ENCODE peak calls at places on chromosomes 5 and 9, in five cellular contexts. N is stomach, V is right atrium auricular region, S is adrenal gland, Z is aorta. J is an unnamed sample. For H3K4me1, the result is how much of the 10 kb centered on the place peaks cover.

GRCh38 chr5:134127376-134127861 is 12.9 kb downstream of the TCF7 start:
- DNase-seq in N (peak), V (no peak), S (no peak), Z (peak), J (peak)

GRCh38 chr9:136314944-136315343 is 11.1 kb upstream of the CCDC187 start:
- DNase-seq in N (no peak), V (no peak), S (no peak), Z (no peak), J (no peak)

GRCh38 chr5:112880219-112880964 is 19.3 kb downstream of the SRP19 start:
- DNase-seq in N (no peak), V (no peak), S (no peak), Z (no peak), J (no peak)

GRCh38 chr5:35152733-35153132 is 77.6 kb downstream of the PRLR start:
- DNase-seq in N (no peak), V (no peak), S (no peak), Z (no peak), J (no peak)

GRCh38 chr5:170408189-170408588 is 19.0 kb upstream of the KCNMB1 start:
- DNase-seq in N (no peak), V (no peak), S (no peak), Z (no peak), J (no peak)

GRCh38 chr5:171128136-171128535 is 180.9 kb upstream of the TLX3 start:
- DNase-seq in N (no peak), V (no peak), S (no peak), Z (no peak), J (no peak)

GRCh38 chr5:110996742-110997141 is 74.8 kb upstream of the TSLP start:
- DNase-seq in N (no peak), V (no peak), S (no peak), Z (no peak), J (no peak)

GRCh38 chr5:132389453-132390286 is 20.2 kb downstream of the SLC22A5 start:
- DNase-seq in N (peak), V (no peak), S (no peak), Z (peak), J (no peak)

GRCh38 chr9:97722331-97722730 is 25.2 kb upstream of the XPA start:
- DNase-seq in N (no peak), V (no peak), S (no peak), Z (no peak), J (no peak)

GRCh38 chr9:30301271-30301963 is 2083.0 kb upstream of the ACO1 start:
- DNase-seq in N (no peak), V (no peak), S (no peak), Z (peak), J (no peak)

GRCh38 chr9:2242778-2243395 is 227.7 kb downstream of the SMARCA2 start:
- DNase-seq in N (peak), V (no peak), S (no peak), Z (no peak), J (no peak)

GRCh38 chr5:68528877-68529276 is 313.3 kb downstream of the PIK3R1 start:
- DNase-seq in N (no peak), V (no peak), S (no peak), Z (no peak), J (no peak)

GRCh38 chr5:61675015-61675692 is 343.1 kb downstream of the ZSWIM6 start:
- DNase-seq in N (no peak), V (no peak), S (no peak), Z (no peak), J (no peak)

GRCh38 chr5:27080147-27080546 is 41.8 kb upstream of the CDH9 start:
- DNase-seq in N (no peak), V (no peak), S (no peak), Z (no peak), J (no peak)

GRCh38 chr5:138792181-138792808 is 39.1 kb downstream of the CTNNA1 start:
- DNase-seq in N (no peak), V (no peak), S (no peak), Z (no peak), J (no peak)

GRCh38 chr9:137454145-137454505 is 5.0 kb downstream of the NSMF start:
- DNase-seq in N (peak), V (no peak), S (peak), Z (peak), J (peak)

GRCh38 chr5:178117911-178118310 is 4.6 kb downstream of the N4BP3 start:
- DNase-seq in N (no peak), V (no peak), S (no peak), Z (no peak), J (no peak)

GRCh38 chr5:127006711-127007110 is 23.6 kb downstream of the MARCHF3 start:
- DNase-seq in N (no peak), V (no peak), S (no peak), Z (no peak), J (no peak)

GRCh38 chr9:134540441-134541372 is 100.9 kb upstream of the COL5A1 start:
- DNase-seq in N (no peak), V (no peak), S (no peak), Z (no peak), J (no peak)

GRCh38 chr9:110472111-110472510 is 107.4 kb downstream of the SVEP1 start:
- DNase-seq in N (no peak), V (no peak), S (no peak), Z (no peak), J (no peak)

GRCh38 chr5:76083555-76084495 is 642 bp downstream of the SV2C start:
- DNase-seq in N (no peak), V (no peak), S (no peak), Z (no peak), J (no peak)

GRCh38 chr5:175798626-175799025 is 72.8 kb upstream of the CPLX2 start:
- DNase-seq in N (no peak), V (no peak), S (no peak), Z (no peak), J (no peak)

GRCh38 chr5:123351315-123351714 is 71.9 kb downstream of the CEP120 start:
- DNase-seq in N (no peak), V (no peak), S (no peak), Z (no peak), J (no peak)

GRCh38 chr9:86859966-86860365 is 87.3 kb downstream of the GAS1 start:
- DNase-seq in N (no peak), V (no peak), S (no peak), Z (no peak), J (no peak)

GRCh38 chr9:86854898-86855523 is 92.3 kb downstream of the GAS1 start:
- DNase-seq in N (no peak), V (no peak), S (no peak), Z (no peak), J (no peak)

GRCh38 chr9:86856259-86856658 is 91.0 kb downstream of the GAS1 start:
- DNase-seq in N (no peak), V (no peak), S (no peak), Z (no peak), J (no peak)

GRCh38 chr9:86859056-86859455 is 88.2 kb downstream of the GAS1 start:
- DNase-seq in N (no peak), V (no peak), S (no peak), Z (no peak), J (no peak)
- H3K4me1 ChIP-seq in N (under half), V (under half), S (under half), Z (under half), J (under half)

DNA sequence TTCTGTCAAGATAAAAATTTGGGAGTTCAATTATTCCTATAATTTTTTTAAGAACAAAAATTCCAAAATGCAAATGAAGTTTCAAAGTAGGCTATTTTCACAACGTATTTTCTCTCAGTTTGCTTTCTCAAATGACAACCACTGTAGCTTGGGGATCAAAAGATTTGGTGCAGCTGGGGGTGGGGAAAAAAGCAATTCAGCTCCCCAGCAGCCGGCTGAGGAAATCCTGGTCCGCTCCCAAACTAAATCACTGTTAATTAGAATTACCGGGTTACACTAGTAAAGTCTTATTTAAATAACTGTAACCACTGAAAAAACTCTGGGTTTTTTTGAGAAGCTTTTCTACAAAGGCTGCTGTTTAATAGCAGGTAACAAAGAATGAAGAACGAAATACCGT is 5.7 kb downstream of the NR6A1 start:
- DNase-seq in N (no peak), V (no peak), S (no peak), Z (no peak), J (no peak)
- H3K4me1 ChIP-seq in N (under half), V (under half), S (under half), Z (under half), J (under half)

GRCh38 chr5:119290607-119291006 is 65.2 kb upstream of the TNFAIP8 start:
- DNase-seq in N (no peak), V (no peak), S (no peak), Z (no peak), J (no peak)
- H3K4me1 ChIP-seq in N (under half), V (under half), S (under half), Z (under half), J (under half)

DNA sequence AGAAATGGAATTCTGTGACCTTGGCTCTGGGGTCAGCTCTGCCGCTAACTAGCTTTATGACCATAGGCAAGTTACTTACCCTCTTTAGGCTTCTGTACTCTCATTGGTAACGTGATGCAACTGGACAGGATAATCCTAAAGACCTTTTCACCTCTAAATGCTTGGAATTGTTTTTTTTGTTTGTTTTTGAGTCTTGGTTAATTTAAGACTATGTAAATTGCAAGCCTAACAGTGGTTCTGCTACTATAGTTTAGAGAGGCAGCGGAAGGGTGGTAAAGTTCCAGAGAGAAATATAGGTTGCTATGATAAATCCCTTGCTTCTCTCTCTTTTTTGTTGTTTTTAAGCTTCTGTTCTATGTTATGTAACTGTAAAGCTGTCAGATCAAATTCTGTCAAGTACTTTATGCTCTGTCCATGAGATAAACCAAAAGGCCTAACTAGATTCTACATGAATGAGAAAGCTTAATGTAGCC is 17.6 kb downstream of the FAM169A start:
- DNase-seq in N (no peak), V (no peak), S (no peak), Z (no peak), J (no peak)
- H3K4me1 ChIP-seq in N (under half), V (under half), S (under half), Z (under half), J (under half)

GRCh38 chr5:107544476-107544875 is 126.3 kb downstream of the EFNA5 start:
- DNase-seq in N (no peak), V (no peak), S (no peak), Z (no peak), J (no peak)

GRCh38 chr5:107541400-107541799 is 129.3 kb downstream of the EFNA5 start:
- DNase-seq in N (no peak), V (no peak), S (no peak), Z (no peak), J (no peak)

GRCh38 chr5:107543868-107544267 is 126.9 kb downstream of the EFNA5 start:
- DNase-seq in N (no peak), V (no peak), S (no peak), Z (no peak), J (no peak)

GRCh38 chr5:107542831-107543231 is 127.9 kb downstream of the EFNA5 start:
- DNase-seq in N (peak), V (peak), S (peak), Z (peak), J (peak)

DNA sequence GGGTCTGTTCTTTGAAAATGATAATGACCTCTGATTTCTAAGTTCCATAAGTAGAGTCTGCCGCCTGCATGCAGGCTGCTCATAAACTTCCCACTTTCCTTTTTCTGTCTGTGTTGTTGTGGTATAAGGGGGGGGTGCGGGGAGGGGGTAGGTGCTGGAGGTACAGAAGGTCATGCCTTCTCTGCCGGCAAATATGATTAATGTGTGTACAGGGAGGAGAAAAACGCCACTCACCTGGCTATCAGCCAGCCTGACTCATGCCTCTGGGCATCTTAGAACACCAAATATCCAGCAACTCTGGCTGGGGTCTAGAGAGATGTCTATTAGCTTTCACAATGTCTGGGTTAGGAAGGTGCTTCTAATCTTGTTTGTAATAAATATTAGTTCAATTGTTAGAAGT is 128.3 kb downstream of the EFNA5 start:
- DNase-seq in N (peak), V (peak), S (peak), Z (peak), J (peak)
- H3K4me1 ChIP-seq in N (under half), V (under half), S (under half), Z (under half), J (under half)

GRCh38 chr9:105295151-105295550 is 50.7 kb downstream of the SLC44A1 start:
- DNase-seq in N (no peak), V (no peak), S (no peak), Z (no peak), J (no peak)

GRCh38 chr9:105291422-105291859 is 47.0 kb downstream of the SLC44A1 start:
- DNase-seq in N (no peak), V (no peak), S (no peak), Z (no peak), J (no peak)

GRCh38 chr9:105295986-105296385 is 51.5 kb downstream of the SLC44A1 start:
- DNase-seq in N (no peak), V (no peak), S (no peak), Z (no peak), J (no peak)

GRCh38 chr9:105291938-105292337 is 47.5 kb downstream of the SLC44A1 start:
- DNase-seq in N (no peak), V (no peak), S (no peak), Z (no peak), J (no peak)

GRCh38 chr9:105293408-105293807 is 49.0 kb downstream of the SLC44A1 start:
- DNase-seq in N (no peak), V (no peak), S (no peak), Z (no peak), J (no peak)
- H3K4me1 ChIP-seq in N (under half), V (under half), S (under half), Z (under half), J (under half)

GRCh38 chr5:149420509-149421371 is 41.6 kb upstream of the IL17B start:
- DNase-seq in N (peak), V (no peak), S (no peak), Z (no peak), J (no peak)
- H3K4me1 ChIP-seq in N (under half), V (half or more), S (under half), Z (under half), J (half or more)

GRCh38 chr9:89484475-89485404 is 13.2 kb downstream of the SEMA4D start:
- DNase-seq in N (no peak), V (no peak), S (no peak), Z (no peak), J (no peak)
- H3K4me1 ChIP-seq in N (under half), V (under half), S (under half), Z (under half), J (under half)

GRCh38 chr9:93033541-93033940 is 25.0 kb upstream of the SUSD3 start:
- DNase-seq in N (no peak), V (no peak), S (no peak), Z (no peak), J (no peak)

GRCh38 chr9:93032545-93032944 is 26.0 kb upstream of the SUSD3 start:
- DNase-seq in N (no peak), V (no peak), S (no peak), Z (no peak), J (no peak)

GRCh38 chr9:93031629-93032431 is 26.7 kb upstream of the SUSD3 start:
- DNase-seq in N (no peak), V (no peak), S (no peak), Z (no peak), J (no peak)

GRCh38 chr9:93028448-93029006 is 30.0 kb upstream of the SUSD3 start:
- DNase-seq in N (no peak), V (no peak), S (no peak), Z (no peak), J (no peak)

GRCh38 chr9:93030642-93031628 is 27.6 kb upstream of the SUSD3 start:
- DNase-seq in N (no peak), V (no peak), S (no peak), Z (no peak), J (no peak)
- H3K4me1 ChIP-seq in N (under half), V (under half), S (under half), Z (under half), J (under half)

GRCh38 chr9:120894404-120895226 is 17.6 kb upstream of the PHF19 start:
- DNase-seq in N (peak), V (peak), S (no peak), Z (peak), J (no peak)
- H3K4me1 ChIP-seq in N (under half), V (under half), S (under half), Z (under half), J (under half)